ENCODE peak calls at places on chromosomes 5 and 9, in four cellular contexts. One of them, this sample, is unnamed.
A peak's percentile ranks its signal among the peaks of the same experiment; 100 is the strongest.

GRCh38 chr9:133375724-133376654 is at the start of the genes STKLD1 and SURF4:
- DNase-seq in HFF-Myc: peak; percentile 76
- DNase-seq in fibroblast of pulmonary artery: peak; percentile 97
- DNase-seq in AG04450: peak; percentile 79
- DNase-seq in this sample: peak; percentile 79

GRCh38 chr5:36734422-36734821 is 128.0 kb downstream of the SLC1A3 start:
- DNase-seq in HFF-Myc: no peak
- DNase-seq in fibroblast of pulmonary artery: peak; percentile 65
- DNase-seq in AG04450: no peak
- DNase-seq in this sample: no peak

GRCh38 chr9:79584655-79584982 is 12.9 kb downstream of the TLE4 start:
- DNase-seq in HFF-Myc: no peak
- DNase-seq in fibroblast of pulmonary artery: no peak
- DNase-seq in AG04450: no peak
- DNase-seq in this sample: no peak

GRCh38 chr9:87334366-87334765 is 163.3 kb upstream of the DAPK1 start:
- DNase-seq in HFF-Myc: no peak
- DNase-seq in fibroblast of pulmonary artery: no peak
- DNase-seq in AG04450: no peak
- DNase-seq in this sample: no peak

GRCh38 chr5:34656700-34657549 is 797 bp downstream of the RAI14 start:
- DNase-seq in HFF-Myc: no peak
- DNase-seq in fibroblast of pulmonary artery: no peak
- DNase-seq in AG04450: no peak
- DNase-seq in this sample: no peak

GRCh38 chr5:141084487-141084989 is 9.9 kb upstream of the PCDHB2 start:
- DNase-seq in HFF-Myc: no peak
- DNase-seq in fibroblast of pulmonary artery: peak; percentile 46
- DNase-seq in AG04450: no peak
- DNase-seq in this sample: peak; percentile 31

GRCh38 chr9:112945620-112946208 is 55.0 kb upstream of the SLC46A2 start:
- DNase-seq in HFF-Myc: no peak
- DNase-seq in fibroblast of pulmonary artery: no peak
- DNase-seq in AG04450: no peak
- DNase-seq in this sample: no peak

GRCh38 chr5:168359820-168360460 is 68.5 kb downstream of the WWC1 start:
- DNase-seq in HFF-Myc: no peak
- DNase-seq in fibroblast of pulmonary artery: no peak
- DNase-seq in AG04450: no peak
- DNase-seq in this sample: no peak

GRCh38 chr5:155735388-155735787 is 591.6 kb upstream of the SGCD start:
- DNase-seq in HFF-Myc: no peak
- DNase-seq in fibroblast of pulmonary artery: no peak
- DNase-seq in AG04450: no peak
- DNase-seq in this sample: no peak

GRCh38 chr5:100797863-100798262 is 105.2 kb downstream of the ST8SIA4 start:
- DNase-seq in HFF-Myc: no peak
- DNase-seq in fibroblast of pulmonary artery: peak; percentile 56
- DNase-seq in AG04450: no peak
- DNase-seq in this sample: no peak

GRCh38 chr9:109775516-109775915 is 4.5 kb upstream of the PALM2AKAP2 start:
- DNase-seq in HFF-Myc: no peak
- DNase-seq in fibroblast of pulmonary artery: peak; percentile 41
- DNase-seq in AG04450: no peak
- DNase-seq in this sample: no peak

GRCh38 chr5:127192836-127193341 is 97.7 kb upstream of the MEGF10 start:
- DNase-seq in HFF-Myc: no peak
- DNase-seq in fibroblast of pulmonary artery: peak; percentile 25
- DNase-seq in AG04450: no peak
- DNase-seq in this sample: no peak

GRCh38 chr5:148559461-148559860 is 94.9 kb downstream of the HTR4 start:
- DNase-seq in HFF-Myc: no peak
- DNase-seq in fibroblast of pulmonary artery: no peak
- DNase-seq in AG04450: no peak
- DNase-seq in this sample: no peak

GRCh38 chr9:117526674-117527073 is 111.8 kb upstream of the ASTN2 start:
- DNase-seq in HFF-Myc: no peak
- DNase-seq in fibroblast of pulmonary artery: no peak
- DNase-seq in AG04450: no peak
- DNase-seq in this sample: no peak

GRCh38 chr9:76810377-76810957 is 46.2 kb downstream of the PCA3 start:
- DNase-seq in HFF-Myc: peak; percentile 43
- DNase-seq in fibroblast of pulmonary artery: peak; percentile 84
- DNase-seq in AG04450: peak; percentile 38
- DNase-seq in this sample: peak; percentile 23

GRCh38 chr9:3498691-3499090 is 27.1 kb downstream of the RFX3 start:
- DNase-seq in HFF-Myc: no peak
- DNase-seq in fibroblast of pulmonary artery: peak; percentile 43
- DNase-seq in AG04450: no peak
- DNase-seq in this sample: no peak

GRCh38 chr5:90356612-90357011 is 52.9 kb downstream of the CETN3 start:
- DNase-seq in HFF-Myc: no peak
- DNase-seq in fibroblast of pulmonary artery: peak; percentile 35
- DNase-seq in AG04450: no peak
- DNase-seq in this sample: no peak

GRCh38 chr5:149011084-149011483 is 51.8 kb downstream of the SH3TC2 start:
- DNase-seq in HFF-Myc: no peak
- DNase-seq in fibroblast of pulmonary artery: no peak
- DNase-seq in AG04450: no peak
- DNase-seq in this sample: no peak

GRCh38 chr9:113542016-113542415 is 78.5 kb downstream of the RGS3 start:
- DNase-seq in HFF-Myc: no peak
- DNase-seq in fibroblast of pulmonary artery: no peak
- DNase-seq in AG04450: no peak
- DNase-seq in this sample: no peak

GRCh38 chr5:15570491-15570890 is 70.5 kb downstream of the FBXL7 start:
- DNase-seq in HFF-Myc: no peak
- DNase-seq in fibroblast of pulmonary artery: no peak
- DNase-seq in AG04450: no peak
- DNase-seq in this sample: no peak

GRCh38 chr9:82206490-82206889 is 217.9 kb downstream of the SPATA31D1 start:
- DNase-seq in HFF-Myc: peak; percentile 22
- DNase-seq in fibroblast of pulmonary artery: no peak
- DNase-seq in AG04450: no peak
- DNase-seq in this sample: no peak

GRCh38 chr9:21995652-21996275 is 1.2 kb downstream of the CDKN2B-AS1 start:
- DNase-seq in HFF-Myc: no peak
- DNase-seq in fibroblast of pulmonary artery: peak; percentile 64
- DNase-seq in AG04450: no peak
- DNase-seq in this sample: no peak

GRCh38 chr9:26722755-26723154 is 169.8 kb downstream of the CAAP1 start:
- DNase-seq in HFF-Myc: no peak
- DNase-seq in fibroblast of pulmonary artery: no peak
- DNase-seq in AG04450: no peak
- DNase-seq in this sample: no peak

GRCh38 chr9:26725573-26725972 is 167.0 kb downstream of the CAAP1 start:
- DNase-seq in HFF-Myc: no peak
- DNase-seq in fibroblast of pulmonary artery: no peak
- DNase-seq in AG04450: no peak
- DNase-seq in this sample: no peak

GRCh38 chr9:26727471-26727870 is 165.1 kb downstream of the CAAP1 start:
- DNase-seq in HFF-Myc: no peak
- DNase-seq in fibroblast of pulmonary artery: no peak
- DNase-seq in AG04450: no peak
- DNase-seq in this sample: no peak

GRCh38 chr9:26723486-26723885 is 169.1 kb downstream of the CAAP1 start:
- DNase-seq in HFF-Myc: no peak
- DNase-seq in fibroblast of pulmonary artery: peak; percentile 28
- DNase-seq in AG04450: no peak
- DNase-seq in this sample: no peak
- TF ChIP-seq CTCF in HFF-Myc: peak; percentile 54
- TF ChIP-seq CTCF in fibroblast of pulmonary artery: peak; percentile 43
- TF ChIP-seq CTCF in AG04450: peak; percentile 39
- TF ChIP-seq CTCF in this sample: peak; percentile 52

GRCh38 chr9:84701801-84702200 is 32.3 kb downstream of the NTRK2 start:
- DNase-seq in HFF-Myc: no peak
- DNase-seq in fibroblast of pulmonary artery: no peak
- DNase-seq in AG04450: no peak
- DNase-seq in this sample: no peak

GRCh38 chr9:84703793-84704192 is 34.3 kb downstream of the NTRK2 start:
- DNase-seq in HFF-Myc: no peak
- DNase-seq in fibroblast of pulmonary artery: no peak
- DNase-seq in AG04450: no peak
- DNase-seq in this sample: no peak

GRCh38 chr9:84705128-84705527 is 35.6 kb downstream of the NTRK2 start:
- DNase-seq in HFF-Myc: no peak
- DNase-seq in fibroblast of pulmonary artery: no peak
- DNase-seq in AG04450: no peak
- DNase-seq in this sample: no peak

GRCh38 chr9:84699897-84700395 is 30.4 kb downstream of the NTRK2 start:
- DNase-seq in HFF-Myc: no peak
- DNase-seq in fibroblast of pulmonary artery: no peak
- DNase-seq in AG04450: no peak
- DNase-seq in this sample: no peak

DNA sequence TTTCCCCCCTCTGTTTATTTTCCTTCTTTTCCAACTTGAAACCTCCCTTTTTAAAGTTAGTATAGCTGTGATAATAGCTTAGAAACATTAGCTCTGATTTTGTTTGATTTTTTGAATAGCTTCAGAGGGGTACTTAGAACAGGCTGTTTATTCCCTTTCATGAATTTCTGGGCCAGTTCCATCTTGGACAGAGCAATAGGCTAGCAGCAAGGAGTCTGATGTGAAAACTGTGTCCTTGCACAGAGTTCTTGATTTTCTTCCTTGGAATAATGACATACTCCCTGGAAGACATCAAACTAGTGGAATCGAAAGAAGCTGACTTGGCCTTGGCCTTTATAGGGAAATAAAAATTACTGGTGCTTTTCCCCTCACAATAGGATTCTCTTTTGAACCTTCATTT is 32.9 kb downstream of the NTRK2 start:
- DNase-seq in HFF-Myc: no peak
- DNase-seq in fibroblast of pulmonary artery: no peak
- DNase-seq in AG04450: no peak
- DNase-seq in this sample: no peak
- H3K4me3 ChIP-seq in HFF-Myc: no peak overlapping the region
- H3K4me3 ChIP-seq in fibroblast of pulmonary artery: no peak overlapping the region
- H3K4me3 ChIP-seq in AG04450: no peak overlapping the region
- H3K4me3 ChIP-seq in this sample: no peak overlapping the region

GRCh38 chr5:86465052-86465838 is 152.5 kb upstream of the COX7C start:
- DNase-seq in HFF-Myc: no peak
- DNase-seq in fibroblast of pulmonary artery: no peak
- DNase-seq in AG04450: no peak
- DNase-seq in this sample: no peak

GRCh38 chr5:86463339-86463738 is 154.4 kb upstream of the COX7C start:
- DNase-seq in HFF-Myc: no peak
- DNase-seq in fibroblast of pulmonary artery: no peak
- DNase-seq in AG04450: no peak
- DNase-seq in this sample: no peak

GRCh38 chr5:86461169-86461956 is 156.4 kb upstream of the COX7C start:
- DNase-seq in HFF-Myc: no peak
- DNase-seq in fibroblast of pulmonary artery: peak; percentile 5
- DNase-seq in AG04450: no peak
- DNase-seq in this sample: no peak

DNA sequence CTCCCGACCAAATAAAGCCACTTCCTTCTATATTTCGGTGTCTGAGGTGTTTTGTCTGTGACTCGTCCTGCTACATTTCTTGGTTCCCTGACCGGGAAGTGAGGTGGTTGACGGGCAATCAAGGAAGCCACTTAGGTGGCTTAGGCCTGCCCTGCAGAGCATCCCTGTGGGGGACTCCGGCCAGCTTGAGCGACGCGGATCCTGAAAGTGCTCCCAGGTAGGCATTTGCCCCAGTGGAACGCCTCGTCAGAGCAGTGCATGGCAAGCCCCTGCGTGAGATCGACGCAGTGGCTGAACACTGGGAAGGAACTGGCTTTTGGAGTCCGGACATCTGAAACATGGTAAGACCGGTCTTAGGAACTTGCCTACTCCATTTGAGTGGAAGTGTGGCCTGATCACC is 157.2 kb upstream of the COX7C start:
- DNase-seq in HFF-Myc: no peak
- DNase-seq in fibroblast of pulmonary artery: no peak
- DNase-seq in AG04450: no peak
- DNase-seq in this sample: no peak
- TF ChIP-seq CTCF in HFF-Myc: no peak
- TF ChIP-seq CTCF in fibroblast of pulmonary artery: no peak
- TF ChIP-seq CTCF in AG04450: no peak
- TF ChIP-seq CTCF in this sample: no peak

DNA sequence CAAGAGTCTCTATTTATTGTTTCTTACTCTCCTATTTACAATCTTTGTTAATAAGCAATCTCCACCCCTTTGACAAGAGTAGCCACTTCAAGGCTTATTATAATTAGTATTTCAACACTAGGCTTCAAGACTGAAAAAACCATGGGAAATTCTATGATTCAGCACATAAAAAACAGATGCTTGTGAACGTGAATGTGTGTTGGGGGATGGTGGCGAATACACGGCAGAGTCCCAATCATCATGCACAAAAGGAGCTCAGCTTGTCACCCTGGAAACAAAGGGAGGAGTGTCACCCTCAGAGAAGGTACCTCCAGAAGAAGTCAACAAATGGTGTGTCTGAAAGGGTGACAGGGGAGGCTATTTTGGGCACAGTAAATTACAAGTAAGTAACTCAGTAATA is 157.2 kb upstream of the RETREG1 start:
- DNase-seq in HFF-Myc: peak; percentile 26
- DNase-seq in fibroblast of pulmonary artery: no peak
- DNase-seq in AG04450: no peak
- DNase-seq in this sample: no peak
- H3K4me3 ChIP-seq in HFF-Myc: no peak overlapping the region
- H3K4me3 ChIP-seq in fibroblast of pulmonary artery: no peak overlapping the region
- H3K4me3 ChIP-seq in AG04450: no peak overlapping the region
- H3K4me3 ChIP-seq in this sample: no peak overlapping the region

This sample was measured in AG09309.